ENCODE peak calls at places on chromosome 1, in eight cellular contexts. One of them, this sample, is unnamed.

GRCh38 chr1:25624155-25624554 is 7.6 kb downstream of the MAN1C1 start:
- DNase-seq in astrocyte of the spinal cord: no peak
- DNase-seq in BJ: no peak
- DNase-seq in K562: no peak
- DNase-seq in fibroblast of lung: no peak
- DNase-seq in CD8-positive, alpha-beta memory T cell: no peak
- DNase-seq in NB4: peak; percentile 72
- DNase-seq in cardiac muscle cell: no peak
- DNase-seq in this sample: no peak

GRCh38 chr1:156136970-156137483 is 16.4 kb upstream of the SEMA4A start:
- DNase-seq in NB4: no peak
- DNase-seq in fibroblast of lung: no peak
- DNase-seq in BJ: no peak
- DNase-seq in cardiac muscle cell: no peak
- DNase-seq in CD8-positive, alpha-beta memory T cell: no peak
- DNase-seq in K562: no peak
- DNase-seq in astrocyte of the spinal cord: no peak
- DNase-seq in this sample: no peak

GRCh38 chr1:29238601-29238964 is 2.3 kb downstream of the PTPRU start:
- DNase-seq in cardiac muscle cell: no peak
- DNase-seq in CD8-positive, alpha-beta memory T cell: no peak
- DNase-seq in astrocyte of the spinal cord: no peak
- DNase-seq in fibroblast of lung: no peak
- DNase-seq in NB4: no peak
- DNase-seq in K562: no peak
- DNase-seq in BJ: no peak
- DNase-seq in this sample: no peak

GRCh38 chr1:29832471-29832870 is 596.1 kb downstream of the PTPRU start:
- DNase-seq in K562: no peak
- DNase-seq in NB4: no peak
- DNase-seq in BJ: no peak
- DNase-seq in CD8-positive, alpha-beta memory T cell: no peak
- DNase-seq in astrocyte of the spinal cord: no peak
- DNase-seq in fibroblast of lung: no peak
- DNase-seq in cardiac muscle cell: no peak
- DNase-seq in this sample: no peak

GRCh38 chr1:111272081-111272480 is 18.6 kb upstream of the CHIA start:
- DNase-seq in BJ: no peak
- DNase-seq in NB4: no peak
- DNase-seq in CD8-positive, alpha-beta memory T cell: no peak
- DNase-seq in astrocyte of the spinal cord: no peak
- DNase-seq in fibroblast of lung: no peak
- DNase-seq in K562: no peak
- DNase-seq in cardiac muscle cell: no peak
- DNase-seq in this sample: no peak

GRCh38 chr1:53525595-53525994 is 66.4 kb downstream of the DMRTB1 start:
- DNase-seq in NB4: peak; percentile 19
- DNase-seq in CD8-positive, alpha-beta memory T cell: no peak
- DNase-seq in BJ: no peak
- DNase-seq in fibroblast of lung: no peak
- DNase-seq in cardiac muscle cell: no peak
- DNase-seq in astrocyte of the spinal cord: no peak
- DNase-seq in K562: peak; percentile 21
- DNase-seq in this sample: no peak

GRCh38 chr1:167573035-167573434 is 19.5 kb upstream of the CREG1 start:
- DNase-seq in astrocyte of the spinal cord: no peak
- DNase-seq in K562: no peak
- DNase-seq in NB4: no peak
- DNase-seq in CD8-positive, alpha-beta memory T cell: no peak
- DNase-seq in fibroblast of lung: no peak
- DNase-seq in BJ: no peak
- DNase-seq in cardiac muscle cell: no peak
- DNase-seq in this sample: no peak

GRCh38 chr1:17270891-17271765 is 22.2 kb downstream of the PADI3 start:
- DNase-seq in K562: no peak
- DNase-seq in NB4: no peak
- DNase-seq in BJ: no peak
- DNase-seq in CD8-positive, alpha-beta memory T cell: no peak
- DNase-seq in astrocyte of the spinal cord: no peak
- DNase-seq in cardiac muscle cell: no peak
- DNase-seq in fibroblast of lung: no peak
- DNase-seq in this sample: no peak

GRCh38 chr1:3068400-3069361 is at the start of gene PRDM16:
- DNase-seq in K562: no peak
- DNase-seq in cardiac muscle cell: peak; percentile 84
- DNase-seq in fibroblast of lung: peak; percentile 41
- DNase-seq in NB4: no peak
- DNase-seq in astrocyte of the spinal cord: peak; percentile 59
- DNase-seq in BJ: no peak
- DNase-seq in CD8-positive, alpha-beta memory T cell: no peak
- DNase-seq in this sample: no peak

GRCh38 chr1:78599294-78599693 is 21.0 kb upstream of the IFI44L start:
- DNase-seq in astrocyte of the spinal cord: no peak
- DNase-seq in K562: no peak
- DNase-seq in NB4: no peak
- DNase-seq in BJ: no peak
- DNase-seq in cardiac muscle cell: no peak
- DNase-seq in fibroblast of lung: no peak
- DNase-seq in CD8-positive, alpha-beta memory T cell: no peak
- DNase-seq in this sample: no peak

GRCh38 chr1:179175011-179175934 is 54.2 kb downstream of the ABL2 start:
- DNase-seq in astrocyte of the spinal cord: peak; percentile 50
- DNase-seq in CD8-positive, alpha-beta memory T cell: no peak
- DNase-seq in cardiac muscle cell: no peak
- DNase-seq in NB4: peak; percentile 60
- DNase-seq in fibroblast of lung: peak; percentile 39
- DNase-seq in BJ: peak; percentile 81
- DNase-seq in K562: no peak
- DNase-seq in this sample: no peak

GRCh38 chr1:171457412-171457811 is 27.9 kb upstream of the PRRC2C start:
- DNase-seq in BJ: no peak
- DNase-seq in CD8-positive, alpha-beta memory T cell: no peak
- DNase-seq in K562: no peak
- DNase-seq in astrocyte of the spinal cord: no peak
- DNase-seq in fibroblast of lung: peak; percentile 51
- DNase-seq in cardiac muscle cell: no peak
- DNase-seq in NB4: no peak
- DNase-seq in this sample: no peak

GRCh38 chr1:83697220-83697619 is 301.7 kb downstream of the TTLL7 start:
- DNase-seq in astrocyte of the spinal cord: no peak
- DNase-seq in BJ: no peak
- DNase-seq in NB4: no peak
- DNase-seq in fibroblast of lung: no peak
- DNase-seq in K562: no peak
- DNase-seq in CD8-positive, alpha-beta memory T cell: no peak
- DNase-seq in cardiac muscle cell: no peak
- DNase-seq in this sample: no peak

GRCh38 chr1:6171546-6172124 is 8.5 kb downstream of the CHD5 start:
- DNase-seq in NB4: peak; percentile 22
- DNase-seq in BJ: no peak
- DNase-seq in K562: peak; percentile 33
- DNase-seq in astrocyte of the spinal cord: no peak
- DNase-seq in cardiac muscle cell: peak; percentile 65
- DNase-seq in CD8-positive, alpha-beta memory T cell: no peak
- DNase-seq in fibroblast of lung: no peak
- DNase-seq in this sample: no peak

GRCh38 chr1:230900984-230901383 is 32.7 kb upstream of the C1orf198 start:
- DNase-seq in BJ: no peak
- DNase-seq in CD8-positive, alpha-beta memory T cell: no peak
- DNase-seq in fibroblast of lung: no peak
- DNase-seq in astrocyte of the spinal cord: no peak
- DNase-seq in K562: no peak
- DNase-seq in cardiac muscle cell: no peak
- DNase-seq in NB4: no peak
- DNase-seq in this sample: no peak

GRCh38 chr1:33191731-33192275 is 10.0 kb upstream of the TRIM62 start:
- DNase-seq in astrocyte of the spinal cord: no peak
- DNase-seq in K562: no peak
- DNase-seq in NB4: no peak
- DNase-seq in cardiac muscle cell: no peak
- DNase-seq in BJ: no peak
- DNase-seq in fibroblast of lung: no peak
- DNase-seq in CD8-positive, alpha-beta memory T cell: no peak
- DNase-seq in this sample: no peak

GRCh38 chr1:58909162-58909560 is 125.3 kb upstream of the JUN start:
- DNase-seq in fibroblast of lung: peak; percentile 51
- DNase-seq in cardiac muscle cell: no peak
- DNase-seq in astrocyte of the spinal cord: peak; percentile 69
- DNase-seq in BJ: no peak
- DNase-seq in NB4: peak; percentile 20
- DNase-seq in K562: no peak
- DNase-seq in CD8-positive, alpha-beta memory T cell: no peak
- DNase-seq in this sample: no peak

GRCh38 chr1:27599605-27600499 is 4.1 kb downstream of the AHDC1 start:
- DNase-seq in fibroblast of lung: no peak
- DNase-seq in cardiac muscle cell: no peak
- DNase-seq in astrocyte of the spinal cord: no peak
- DNase-seq in K562: peak; percentile 31
- DNase-seq in CD8-positive, alpha-beta memory T cell: no peak
- DNase-seq in BJ: no peak
- DNase-seq in NB4: peak; percentile 77
- DNase-seq in this sample: no peak

GRCh38 chr1:27601771-27602509 is 2.0 kb downstream of the AHDC1 start:
- DNase-seq in NB4: peak; percentile 80
- DNase-seq in BJ: no peak
- DNase-seq in K562: no peak
- DNase-seq in CD8-positive, alpha-beta memory T cell: no peak
- DNase-seq in fibroblast of lung: no peak
- DNase-seq in astrocyte of the spinal cord: no peak
- DNase-seq in cardiac muscle cell: peak; percentile 35
- DNase-seq in this sample: no peak

GRCh38 chr1:27600500-27601175 is 3.3 kb downstream of the AHDC1 start:
- DNase-seq in NB4: peak; percentile 86
- DNase-seq in CD8-positive, alpha-beta memory T cell: no peak
- DNase-seq in astrocyte of the spinal cord: no peak
- DNase-seq in cardiac muscle cell: peak; percentile 79
- DNase-seq in fibroblast of lung: no peak
- DNase-seq in K562: peak; percentile 38
- DNase-seq in BJ: no peak
- DNase-seq in this sample: no peak

GRCh38 chr1:27602510-27603319 is 1.2 kb downstream of the AHDC1 start:
- DNase-seq in NB4: peak; percentile 72
- DNase-seq in BJ: no peak
- DNase-seq in K562: peak; percentile 54
- DNase-seq in fibroblast of lung: no peak
- DNase-seq in cardiac muscle cell: peak; percentile 58
- DNase-seq in CD8-positive, alpha-beta memory T cell: peak; percentile 37
- DNase-seq in astrocyte of the spinal cord: no peak
- DNase-seq in this sample: no peak

DNA sequence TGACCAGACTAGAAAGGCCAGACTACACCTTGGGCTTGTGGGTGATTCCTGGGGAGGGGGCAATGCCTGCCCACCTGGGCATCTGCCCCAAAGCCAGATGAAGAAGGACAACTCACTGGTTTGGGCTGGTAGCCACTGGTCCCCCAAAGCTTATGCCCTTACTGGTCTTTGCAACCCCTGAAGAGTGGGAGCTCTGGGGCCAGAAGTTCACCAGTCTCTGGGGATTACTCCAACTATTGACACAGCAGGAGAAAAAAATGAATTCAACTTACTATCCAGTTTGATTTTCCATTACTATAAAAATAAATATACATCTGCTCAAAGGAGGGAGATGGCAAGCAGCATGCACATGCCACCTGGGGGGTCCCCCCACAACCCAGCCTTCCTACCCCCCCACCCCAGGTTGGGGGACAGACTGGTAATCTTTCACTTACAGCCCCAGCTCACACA is 2.6 kb downstream of the AHDC1 start:
- DNase-seq in fibroblast of lung: no peak
- DNase-seq in BJ: no peak
- DNase-seq in astrocyte of the spinal cord: no peak
- DNase-seq in NB4: peak; percentile 63
- DNase-seq in cardiac muscle cell: no peak
- DNase-seq in CD8-positive, alpha-beta memory T cell: no peak
- DNase-seq in K562: no peak
- DNase-seq in this sample: no peak
- H3K4me3 ChIP-seq in fibroblast of lung: peak overlapping the region; percentile 65
- H3K4me3 ChIP-seq in BJ: peak overlapping the region; percentile 82
- H3K4me3 ChIP-seq in astrocyte of the spinal cord: peak overlapping the region; percentile 78
- H3K4me3 ChIP-seq in NB4: peak overlapping the region; percentile 74
- H3K4me3 ChIP-seq in cardiac muscle cell: peak overlapping the region; percentile 96
- H3K4me3 ChIP-seq in CD8-positive, alpha-beta memory T cell: no peak overlapping the region
- H3K4me3 ChIP-seq in K562: no peak overlapping the region
- H3K4me3 ChIP-seq in this sample: peak overlapping the region; percentile 81

DNA sequence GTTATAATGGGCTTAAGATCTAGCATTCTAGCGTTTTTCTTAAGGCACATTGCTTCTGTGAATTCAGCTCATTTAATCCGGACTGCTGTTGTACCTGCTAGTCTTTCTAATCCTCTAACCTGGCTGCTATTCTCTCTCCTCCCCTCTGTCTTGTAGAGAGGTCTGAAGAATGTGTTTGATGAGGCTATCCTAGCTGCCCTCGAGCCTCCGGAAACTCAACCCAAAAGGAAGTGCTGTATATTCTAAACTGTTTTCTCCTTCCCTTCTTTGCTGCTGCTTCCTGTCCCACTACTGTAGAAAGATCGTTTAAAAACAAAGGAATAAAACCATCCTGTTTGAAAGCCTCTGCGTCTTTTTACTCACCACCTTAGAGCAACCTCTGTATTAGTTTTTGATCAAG is 37.3 kb downstream of the CDC42 start:
- DNase-seq in CD8-positive, alpha-beta memory T cell: no peak
- DNase-seq in cardiac muscle cell: no peak
- DNase-seq in astrocyte of the spinal cord: no peak
- DNase-seq in BJ: no peak
- DNase-seq in NB4: no peak
- DNase-seq in fibroblast of lung: no peak
- DNase-seq in K562: no peak
- DNase-seq in this sample: no peak
- H3K4me3 ChIP-seq in CD8-positive, alpha-beta memory T cell: peak overlapping the region; percentile 30
- H3K4me3 ChIP-seq in cardiac muscle cell: no peak overlapping the region
- H3K4me3 ChIP-seq in astrocyte of the spinal cord: no peak overlapping the region
- H3K4me3 ChIP-seq in BJ: no peak overlapping the region
- H3K4me3 ChIP-seq in NB4: no peak overlapping the region
- H3K4me3 ChIP-seq in fibroblast of lung: no peak overlapping the region
- H3K4me3 ChIP-seq in K562: no peak overlapping the region
- H3K4me3 ChIP-seq in this sample: no peak overlapping the region

GRCh38 chr1:234887026-234887910 is 241.4 kb downstream of the TOMM20 start:
- DNase-seq in BJ: peak; percentile 32
- DNase-seq in CD8-positive, alpha-beta memory T cell: no peak
- DNase-seq in astrocyte of the spinal cord: no peak
- DNase-seq in NB4: no peak
- DNase-seq in cardiac muscle cell: no peak
- DNase-seq in fibroblast of lung: no peak
- DNase-seq in K562: no peak
- DNase-seq in this sample: no peak
- H3K4me3 ChIP-seq in BJ: no peak overlapping the region
- H3K4me3 ChIP-seq in CD8-positive, alpha-beta memory T cell: no peak overlapping the region
- H3K4me3 ChIP-seq in astrocyte of the spinal cord: no peak overlapping the region
- H3K4me3 ChIP-seq in NB4: no peak overlapping the region
- H3K4me3 ChIP-seq in cardiac muscle cell: no peak overlapping the region
- H3K4me3 ChIP-seq in fibroblast of lung: no peak overlapping the region
- H3K4me3 ChIP-seq in K562: no peak overlapping the region
- H3K4me3 ChIP-seq in this sample: no peak overlapping the region

DNA sequence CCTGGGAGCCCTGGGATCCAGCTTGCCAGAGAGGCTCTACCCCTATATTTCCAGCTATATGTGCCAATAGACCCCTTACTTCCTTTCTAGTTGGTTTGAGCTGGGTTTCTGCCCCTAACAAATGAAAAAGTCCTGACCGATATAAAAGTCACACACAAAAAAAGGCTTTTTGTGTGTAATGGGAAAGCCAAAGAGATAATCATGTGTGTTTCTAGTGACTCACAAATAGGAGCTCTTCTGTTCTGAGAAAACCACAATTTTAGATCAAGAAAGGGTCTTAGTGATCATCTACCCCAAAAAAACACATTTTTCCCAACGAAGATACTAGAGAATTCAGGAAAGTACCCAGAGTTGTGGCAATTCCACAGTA is 23.0 kb upstream of the PLEKHA6 start:
- DNase-seq in NB4: no peak
- DNase-seq in fibroblast of lung: no peak
- DNase-seq in astrocyte of the spinal cord: no peak
- DNase-seq in K562: no peak
- DNase-seq in BJ: no peak
- DNase-seq in cardiac muscle cell: no peak
- DNase-seq in CD8-positive, alpha-beta memory T cell: no peak
- DNase-seq in this sample: no peak
- H3K4me3 ChIP-seq in NB4: peak overlapping the region; percentile 68
- H3K4me3 ChIP-seq in fibroblast of lung: no peak overlapping the region
- H3K4me3 ChIP-seq in astrocyte of the spinal cord: no peak overlapping the region
- H3K4me3 ChIP-seq in K562: no peak overlapping the region
- H3K4me3 ChIP-seq in BJ: no peak overlapping the region
- H3K4me3 ChIP-seq in cardiac muscle cell: no peak overlapping the region
- H3K4me3 ChIP-seq in CD8-positive, alpha-beta memory T cell: peak overlapping the region; percentile 52
- H3K4me3 ChIP-seq in this sample: no peak overlapping the region